ENCODE peak calls at places on chromosomes 11 and 22, in ten cellular contexts. Y, U, B, I, F, R, O, K, A and M are unnamed samples.

GRCh38 chr11:16572946-16573345 is 165.5 kb upstream of the C11orf58 start:
- DNase-seq in Y (no peak), U (no peak), B (no peak), I (no peak), F (no peak), R (no peak), O (peak), K (no peak), A (no peak), M (no peak)

GRCh38 chr22:19878461-19879247 is 24.0 kb upstream of the GNB1L start:
- DNase-seq in Y (no peak), U (no peak), B (peak), I (peak), F (no peak), R (no peak), O (no peak), K (no peak), A (no peak), M (peak)

GRCh38 chr11:2767751-2768150 is 68.0 kb upstream of the KCNQ1OT1 start:
- DNase-seq in Y (no peak), U (no peak), B (no peak), I (peak), F (no peak), R (no peak), O (no peak), K (no peak), A (no peak), M (no peak)

GRCh38 chr11:109708184-109708583 is 286.2 kb downstream of the C11orf87 start:
- DNase-seq in Y (no peak), U (no peak), B (no peak), I (no peak), F (no peak), R (no peak), O (no peak), K (no peak), A (no peak), M (no peak)

GRCh38 chr11:76161261-76161961 is 44.9 kb downstream of the WNT11 start:
- DNase-seq in Y (no peak), U (no peak), B (no peak), I (no peak), F (peak), R (no peak), O (no peak), K (no peak), A (no peak), M (peak)

GRCh38 chr11:65219930-65220213 is 38.1 kb downstream of the CAPN1 start:
- DNase-seq in Y (no peak), U (no peak), B (no peak), I (no peak), F (no peak), R (no peak), O (no peak), K (no peak), A (no peak), M (no peak)

GRCh38 chr11:35158371-35159081 is 19.6 kb downstream of the CD44 start:
- DNase-seq in Y (peak), U (no peak), B (no peak), I (peak), F (no peak), R (no peak), O (peak), K (no peak), A (no peak), M (no peak)

GRCh38 chr11:130042093-130042591 is 27.6 kb upstream of the APLP2 start:
- DNase-seq in Y (no peak), U (no peak), B (no peak), I (no peak), F (no peak), R (no peak), O (no peak), K (no peak), A (peak), M (no peak)

GRCh38 chr11:36073411-36074203 is 129.7 kb downstream of the LDLRAD3 start:
- DNase-seq in Y (no peak), U (no peak), B (peak), I (no peak), F (no peak), R (no peak), O (no peak), K (no peak), A (peak), M (peak)

GRCh38 chr11:824292-824880 is 3.3 kb upstream of the CRACR2B start:
- DNase-seq in Y (no peak), U (no peak), B (peak), I (no peak), F (no peak), R (no peak), O (peak), K (no peak), A (no peak), M (no peak)

GRCh38 chr11:57885298-57886035 is 123.9 kb downstream of the CTNND1 start:
- DNase-seq in Y (no peak), U (no peak), B (no peak), I (no peak), F (no peak), R (no peak), O (no peak), K (peak), A (no peak), M (no peak)

GRCh38 chr11:845872-846271 is 3.2 kb downstream of the TSPAN4 start:
- DNase-seq in Y (no peak), U (no peak), B (no peak), I (no peak), F (no peak), R (no peak), O (no peak), K (no peak), A (no peak), M (no peak)

GRCh38 chr11:113395782-113396336 is 8.3 kb downstream of the ANKK1 start:
- DNase-seq in Y (no peak), U (no peak), B (no peak), I (peak), F (no peak), R (no peak), O (no peak), K (no peak), A (no peak), M (no peak)

GRCh38 chr11:19703211-19703610 is 9.4 kb upstream of the NAV2 start:
- DNase-seq in Y (no peak), U (no peak), B (no peak), I (no peak), F (no peak), R (no peak), O (no peak), K (no peak), A (no peak), M (no peak)

GRCh38 chr11:74057251-74058151 is 48.6 kb upstream of the UCP3 start:
- DNase-seq in Y (no peak), U (no peak), B (no peak), I (no peak), F (no peak), R (no peak), O (no peak), K (no peak), A (peak), M (no peak)

GRCh38 chr11:63906585-63906984 is 10.4 kb downstream of the RCOR2 start:
- DNase-seq in Y (no peak), U (peak), B (no peak), I (no peak), F (no peak), R (peak), O (no peak), K (peak), A (no peak), M (no peak)

GRCh38 chr11:130609121-130610035 is 160.9 kb downstream of the ADAMTS15 start:
- DNase-seq in Y (no peak), U (no peak), B (peak), I (peak), F (no peak), R (no peak), O (no peak), K (peak), A (no peak), M (peak)

GRCh38 chr11:128226106-128226716 is 361.1 kb downstream of the ETS1 start:
- DNase-seq in Y (no peak), U (no peak), B (no peak), I (no peak), F (no peak), R (no peak), O (no peak), K (no peak), A (no peak), M (no peak)

GRCh38 chr22:48885919-48886305 is 941.8 kb downstream of the BRD1 start:
- DNase-seq in Y (no peak), U (no peak), B (no peak), I (no peak), F (no peak), R (no peak), O (peak), K (no peak), A (no peak), M (peak)

GRCh38 chr11:13487661-13488030 is 8.2 kb downstream of the PTH start:
- DNase-seq in Y (no peak), U (peak), B (peak), I (no peak), F (no peak), R (no peak), O (no peak), K (peak), A (no peak), M (no peak)

GRCh38 chr11:72641900-72642814 is 32.1 kb downstream of the PDE2A start:
- DNase-seq in Y (no peak), U (no peak), B (peak), I (peak), F (no peak), R (no peak), O (peak), K (no peak), A (no peak), M (peak)

GRCh38 chr11:1546077-1546535 is 26.0 kb downstream of the DUSP8 start:
- DNase-seq in Y (no peak), U (no peak), B (peak), I (no peak), F (no peak), R (no peak), O (no peak), K (no peak), A (no peak), M (no peak)

GRCh38 chr22:37048133-37048532 is 3.4 kb upstream of the KCTD17 start:
- DNase-seq in Y (no peak), U (no peak), B (no peak), I (no peak), F (no peak), R (no peak), O (no peak), K (no peak), A (no peak), M (no peak)